ENCODE peak calls at places on chromosomes 7 and 10, in seven cellular contexts. Q, B, V, D, N, G and H are unnamed samples.

GRCh38 chr10:77301305-77301730 is 336.3 kb downstream of the KCNMA1 start:
- DNase-seq in Q (no peak), B (no peak), V (peak), D (no peak), N (peak), G (no peak), H (no peak)

GRCh38 chr7:216360-217300 is 24.3 kb downstream of the FAM20C start:
- DNase-seq in Q (no peak), B (no peak), V (peak), D (no peak), N (no peak), G (no peak), H (no peak)

GRCh38 chr7:28832669-28833068 is 125.5 kb downstream of the TRIL start:
- DNase-seq in Q (no peak), B (no peak), V (no peak), D (no peak), N (no peak), G (no peak), H (no peak)

GRCh38 chr10:127679642-127680255 is 57.2 kb upstream of the FOXI2 start:
- DNase-seq in Q (peak), B (no peak), V (no peak), D (no peak), N (no peak), G (no peak), H (no peak)

GRCh38 chr10:79132681-79133381 is 64.1 kb downstream of the ZMIZ1 start:
- DNase-seq in Q (peak), B (no peak), V (no peak), D (no peak), N (no peak), G (no peak), H (no peak)

GRCh38 chr10:3992374-3993178 is 207.6 kb upstream of the KLF6 start:
- DNase-seq in Q (no peak), B (no peak), V (no peak), D (no peak), N (no peak), G (no peak), H (no peak)

GRCh38 chr10:35705671-35706070 is 63.6 kb upstream of the FZD8 start:
- DNase-seq in Q (no peak), B (no peak), V (no peak), D (no peak), N (no peak), G (no peak), H (no peak)

GRCh38 chr10:75062191-75062849 is 49.1 kb upstream of the SAMD8 start:
- DNase-seq in Q (no peak), B (no peak), V (peak), D (no peak), N (no peak), G (no peak), H (no peak)

GRCh38 chr10:3782456-3783312 is 2.3 kb downstream of the KLF6 start:
- DNase-seq in Q (peak), B (peak), V (peak), D (peak), N (peak), G (no peak), H (no peak)

GRCh38 chr7:101575168-101575567 is 53.9 kb downstream of the MYL10 start:
- DNase-seq in Q (no peak), B (no peak), V (no peak), D (peak), N (no peak), G (no peak), H (no peak)

GRCh38 chr7:157693071-157693520 is 356.3 kb downstream of the DNAJB6 start:
- DNase-seq in Q (no peak), B (no peak), V (no peak), D (peak), N (no peak), G (no peak), H (peak)

GRCh38 chr7:10939237-10939910 is 34.3 kb upstream of the PHF14 start:
- DNase-seq in Q (no peak), B (no peak), V (no peak), D (no peak), N (no peak), G (no peak), H (no peak)

GRCh38 chr7:47581442-47581820 is 480 bp downstream of the TNS3 start:
- DNase-seq in Q (no peak), B (no peak), V (no peak), D (no peak), N (no peak), G (no peak), H (no peak)

GRCh38 chr7:102279537-102280400 is 6.9 kb upstream of the SH2B2 start:
- DNase-seq in Q (peak), B (peak), V (peak), D (peak), N (no peak), G (peak), H (no peak)

GRCh38 chr10:7538970-7539694 is 127.6 kb downstream of the ITIH5 start:
- DNase-seq in Q (no peak), B (no peak), V (no peak), D (no peak), N (no peak), G (no peak), H (no peak)

GRCh38 chr10:1403508-1404230 is 333.7 kb downstream of the ADARB2 start:
- DNase-seq in Q (peak), B (no peak), V (no peak), D (peak), N (no peak), G (no peak), H (no peak)

GRCh38 chr10:103666109-103666508 is 172.6 kb downstream of the NEURL1 start:
- DNase-seq in Q (peak), B (no peak), V (no peak), D (peak), N (no peak), G (no peak), H (no peak)

GRCh38 chr7:114413741-114414140 is 874 bp upstream of the FOXP2 start:
- DNase-seq in Q (no peak), B (no peak), V (no peak), D (no peak), N (no peak), G (no peak), H (no peak)

GRCh38 chr7:55502988-55503514 is 69.3 kb downstream of the VOPP1 start:
- DNase-seq in Q (no peak), B (no peak), V (no peak), D (no peak), N (no peak), G (peak), H (peak)

GRCh38 chr10:99906470-99906869 is 103.3 kb downstream of the DNMBP start:
- DNase-seq in Q (peak), B (no peak), V (peak), D (no peak), N (peak), G (no peak), H (no peak)